ENCODE peak calls at places on chromosomes 16 and 17, in six cellular contexts. One of them, this sample, is unnamed.

GRCh38 chr17:2724783-2725164 is 13.2 kb upstream of the CLUH start:
- DNase-seq in mucosa of gallbladder: no peak
- DNase-seq in MCF 10A: no peak
- DNase-seq in DMS153: no peak
- DNase-seq in small intestine: peak
- DNase-seq in stimulated activated CD4-positive, alpha-beta T cell treated with anti-CD3 and anti-CD28 coated beads, Interleukin-1b, Interleukin-23, amount 100 ng/mL, for 4 hours: peak
- DNase-seq in this sample: peak

GRCh38 chr17:76709077-76709950 is 1.5 kb downstream of the MXRA7 start:
- DNase-seq in DMS153: no peak
- DNase-seq in small intestine: no peak
- DNase-seq in MCF 10A: peak
- DNase-seq in stimulated activated CD4-positive, alpha-beta T cell treated with anti-CD3 and anti-CD28 coated beads, Interleukin-1b, Interleukin-23, amount 100 ng/mL, for 4 hours: no peak
- DNase-seq in mucosa of gallbladder: peak
- DNase-seq in this sample: peak

GRCh38 chr17:233473-233941 is 52.1 kb upstream of the DOC2B start:
- DNase-seq in stimulated activated CD4-positive, alpha-beta T cell treated with anti-CD3 and anti-CD28 coated beads, Interleukin-1b, Interleukin-23, amount 100 ng/mL, for 4 hours: no peak
- DNase-seq in mucosa of gallbladder: no peak
- DNase-seq in MCF 10A: no peak
- DNase-seq in small intestine: no peak
- DNase-seq in DMS153: no peak
- DNase-seq in this sample: no peak

GRCh38 chr16:1152123-1152638 is 725 bp upstream of the CACNA1H start:
- DNase-seq in small intestine: no peak
- DNase-seq in stimulated activated CD4-positive, alpha-beta T cell treated with anti-CD3 and anti-CD28 coated beads, Interleukin-1b, Interleukin-23, amount 100 ng/mL, for 4 hours: peak
- DNase-seq in mucosa of gallbladder: no peak
- DNase-seq in DMS153: no peak
- DNase-seq in MCF 10A: no peak
- DNase-seq in this sample: peak

GRCh38 chr16:82681592-82681991 is 54.8 kb downstream of the CDH13 start:
- DNase-seq in stimulated activated CD4-positive, alpha-beta T cell treated with anti-CD3 and anti-CD28 coated beads, Interleukin-1b, Interleukin-23, amount 100 ng/mL, for 4 hours: no peak
- DNase-seq in mucosa of gallbladder: no peak
- DNase-seq in MCF 10A: no peak
- DNase-seq in small intestine: peak
- DNase-seq in DMS153: peak
- DNase-seq in this sample: peak

GRCh38 chr16:15899538-15900100 is 11.2 kb upstream of the CEP20 start:
- DNase-seq in stimulated activated CD4-positive, alpha-beta T cell treated with anti-CD3 and anti-CD28 coated beads, Interleukin-1b, Interleukin-23, amount 100 ng/mL, for 4 hours: no peak
- DNase-seq in DMS153: no peak
- DNase-seq in small intestine: peak
- DNase-seq in mucosa of gallbladder: peak
- DNase-seq in MCF 10A: peak
- DNase-seq in this sample: peak

GRCh38 chr17:75077072-75077489 is 10.7 kb upstream of the SLC16A5 start:
- DNase-seq in small intestine: peak
- DNase-seq in DMS153: no peak
- DNase-seq in MCF 10A: no peak
- DNase-seq in mucosa of gallbladder: no peak
- DNase-seq in stimulated activated CD4-positive, alpha-beta T cell treated with anti-CD3 and anti-CD28 coated beads, Interleukin-1b, Interleukin-23, amount 100 ng/mL, for 4 hours: no peak
- DNase-seq in this sample: peak

GRCh38 chr16:58801838-58802237 is 67.7 kb upstream of the GOT2 start:
- DNase-seq in stimulated activated CD4-positive, alpha-beta T cell treated with anti-CD3 and anti-CD28 coated beads, Interleukin-1b, Interleukin-23, amount 100 ng/mL, for 4 hours: no peak
- DNase-seq in mucosa of gallbladder: no peak
- DNase-seq in small intestine: no peak
- DNase-seq in MCF 10A: no peak
- DNase-seq in DMS153: no peak
- DNase-seq in this sample: no peak

GRCh38 chr16:22070361-22071351 is 21.7 kb upstream of the VWA3A start:
- DNase-seq in MCF 10A: peak
- DNase-seq in stimulated activated CD4-positive, alpha-beta T cell treated with anti-CD3 and anti-CD28 coated beads, Interleukin-1b, Interleukin-23, amount 100 ng/mL, for 4 hours: no peak
- DNase-seq in mucosa of gallbladder: no peak
- DNase-seq in DMS153: no peak
- DNase-seq in small intestine: no peak
- DNase-seq in this sample: no peak